ENCODE peak calls at places on chromosomes 1 and 21, in five cellular contexts. U is left kidney; R is stimulated activated CD4-positive, alpha-beta T cell treated with anti-CD3 and anti-CD28 coated beads, Interleukin-1b, Interleukin-23, amount 100 ng/mL, for 1 hour; V is KBM-7; C is stimulated activated naive CD8-positive, alpha-beta T cell treated with anti-CD3 and anti-CD28 coated beads, Interleukin-15, Interleukin-2, amounts not matched to agents 100 U/mL and 50 U/mL, for 24 hours. M is an unnamed sample.

GRCh38 chr1:46714976-46715375 is 3.9 kb downstream of the EFCAB14 start:
- DNase-seq in R (no peak), U (no peak), V (no peak), C (no peak), M (no peak)

GRCh38 chr1:186894415-186894814 is 65.7 kb downstream of the PLA2G4A start:
- DNase-seq in V (no peak), U (no peak), C (no peak), R (no peak), M (no peak)

GRCh38 chr1:86155807-86156561 is 588 bp downstream of the COL24A1 start:
- DNase-seq in V (no peak), C (no peak), U (peak; percentile 71), R (no peak), M (peak; percentile 66)

GRCh38 chr1:168082008-168082876 is 54.5 kb downstream of the GPR161 start:
- DNase-seq in R (peak; percentile 41), C (peak; percentile 75), U (peak; percentile 89), V (peak; percentile 80), M (peak; percentile 79)

GRCh38 chr21:31772674-31773555 is 41.0 kb upstream of the SCAF4 start:
- DNase-seq in V (no peak), U (no peak), R (no peak), C (no peak), M (no peak)

GRCh38 chr1:226407497-226408284 is at the start of gene PARP1:
- DNase-seq in V (peak; percentile 92), R (peak; percentile 76), U (peak; percentile 95), C (peak; percentile 90), M (peak; percentile 98)

GRCh38 chr1:56578963-56579875 is at the start of gene PLPP3:
- DNase-seq in C (peak; percentile 16), R (no peak), U (peak; percentile 95), V (peak; percentile 88), M (peak; percentile 83)

GRCh38 chr1:177864530-177865305 is 105.1 kb downstream of the SEC16B start:
- DNase-seq in R (no peak), V (no peak), C (no peak), U (no peak), M (no peak)

GRCh38 chr1:173224280-173224886 is 17.3 kb upstream of the TNFSF4 start:
- DNase-seq in V (no peak), U (no peak), R (no peak), C (no peak), M (peak; percentile 45)

GRCh38 chr1:183070923-183071618 is 47.9 kb downstream of the LAMC1 start:
- DNase-seq in U (peak; percentile 30), V (peak; percentile 80), C (no peak), R (no peak), M (peak; percentile 59)

GRCh38 chr1:111364690-111365089 is 62.8 kb downstream of the OVGP1 start:
- DNase-seq in C (no peak), V (no peak), U (no peak), R (no peak), M (no peak)

GRCh38 chr1:105872761-105873286 is 1183.7 kb upstream of the PRMT6 start:
- DNase-seq in R (no peak), C (no peak), V (peak; percentile 69), U (no peak), M (peak; percentile 18)

GRCh38 chr1:83942914-83943313 is 56.0 kb downstream of the TTLL7 start:
- DNase-seq in R (no peak), U (no peak), C (no peak), V (no peak), M (peak; percentile 13)

GRCh38 chr1:116667577-116668105 is at the start of gene IGSF3:
- DNase-seq in C (peak; percentile 67), R (peak; percentile 30), U (peak; percentile 89), V (peak; percentile 73), M (peak; percentile 88)

GRCh38 chr1:110765640-110766335 is 91.0 kb upstream of the KCNA3 start:
- DNase-seq in V (peak; percentile 37), U (peak; percentile 57), R (peak; percentile 14), C (peak; percentile 41), M (peak; percentile 38)

GRCh38 chr1:23369335-23370013 is at the start of gene ZNF436:
- DNase-seq in C (peak; percentile 59), U (peak; percentile 88), R (peak; percentile 9), V (peak; percentile 89), M (peak; percentile 92)

GRCh38 chr1:65399003-65399402 is 21.5 kb upstream of the LEPR start:
- DNase-seq in C (no peak), V (no peak), R (no peak), U (no peak), M (no peak)

GRCh38 chr1:153805042-153805745 is 30.0 kb downstream of the SLC27A3 start:
- DNase-seq in U (no peak), R (no peak), V (peak; percentile 85), C (peak; percentile 75), M (peak; percentile 14)